ENCODE peak calls at places on chromosomes 2 and 18, in six cellular contexts. E is HCT116, C is HFFc6, J is stomach, P is GM12864, U is psoas muscle. W is an unnamed sample.

GRCh38 chr2:16652296-16653082 is 13.1 kb downstream of the CYRIA start:
- DNase-seq in E (no peak), C (no peak), J (no peak), P (no peak), U (no peak), W (no peak)

GRCh38 chr18:10015941-10016819 is 102.4 kb downstream of the VAPA start:
- DNase-seq in E (no peak), C (peak), J (no peak), P (no peak), U (no peak), W (no peak)

GRCh38 chr2:121071058-121071504 is 213.9 kb downstream of the TFCP2L1 start:
- DNase-seq in E (peak), C (peak), J (peak), P (no peak), U (peak), W (peak)

GRCh38 chr2:122980672-122981071 is 1044.4 kb upstream of the CNTNAP5 start:
- DNase-seq in E (no peak), C (no peak), J (no peak), P (no peak), U (peak), W (no peak)

GRCh38 chr2:178069551-178069950 is 3.0 kb downstream of the PDE11A start:
- DNase-seq in E (no peak), C (peak), J (no peak), P (no peak), U (no peak), W (no peak)

GRCh38 chr18:45836242-45837215 is 11.1 kb downstream of the SIGLEC15 start:
- DNase-seq in E (no peak), C (no peak), J (no peak), P (no peak), U (no peak), W (no peak)

GRCh38 chr2:12059616-12060441 is 313.4 kb downstream of the LPIN1 start:
- DNase-seq in E (no peak), C (peak), J (no peak), P (no peak), U (no peak), W (no peak)

GRCh38 chr2:194822097-194822496 is 834.9 kb upstream of the SLC39A10 start:
- DNase-seq in E (no peak), C (no peak), J (no peak), P (no peak), U (no peak), W (no peak)

GRCh38 chr2:165794520-165794882 is 454 bp upstream of the GALNT3 start:
- DNase-seq in E (peak), C (peak), J (peak), P (peak), U (peak), W (peak)

GRCh38 chr2:102841107-102841840 is 79.4 kb downstream of the TMEM182 start:
- DNase-seq in E (peak), C (peak), J (peak), P (peak), U (no peak), W (no peak)

GRCh38 chr2:225177098-225177497 is 134.8 kb upstream of the DOCK10 start:
- DNase-seq in E (no peak), C (peak), J (no peak), P (no peak), U (no peak), W (no peak)

GRCh38 chr18:59114160-59114559 is 25.5 kb upstream of the SEC11C start:
- DNase-seq in E (no peak), C (no peak), J (no peak), P (no peak), U (no peak), W (no peak)

GRCh38 chr18:708096-708495 is 4.3 kb downstream of the ENOSF1 start:
- DNase-seq in E (no peak), C (no peak), J (no peak), P (no peak), U (no peak), W (no peak)

GRCh38 chr18:14974576-14974975 is 226.6 kb downstream of the ANKRD30B start:
- DNase-seq in E (no peak), C (no peak), J (no peak), P (no peak), U (no peak), W (peak)

GRCh38 chr2:1744446-1745170 is at the start of gene PXDN:
- DNase-seq in E (no peak), C (peak), J (no peak), P (no peak), U (peak), W (peak)

GRCh38 chr2:158025263-158025996 is 76.2 kb upstream of the UPP2 start:
- DNase-seq in E (no peak), C (peak), J (no peak), P (no peak), U (no peak), W (no peak)

GRCh38 chr2:233976690-233977294 is 59.6 kb downstream of the TRPM8 start:
- DNase-seq in E (peak), C (peak), J (no peak), P (no peak), U (no peak), W (no peak)

GRCh38 chr2:1557467-1557820 is 144.2 kb downstream of the TPO start:
- DNase-seq in E (no peak), C (no peak), J (no peak), P (no peak), U (no peak), W (peak)

GRCh38 chr2:199464614-199465352 is 7.0 kb upstream of the SATB2 start:
- DNase-seq in E (no peak), C (no peak), J (no peak), P (no peak), U (no peak), W (no peak)

GRCh38 chr2:193687195-193687594 is 1492.5 kb upstream of the TMEFF2 start:
- DNase-seq in E (no peak), C (no peak), J (no peak), P (no peak), U (no peak), W (no peak)

GRCh38 chr2:128503358-128504241 is 184.9 kb upstream of the HS6ST1 start:
- DNase-seq in E (no peak), C (no peak), J (peak), P (no peak), U (no peak), W (no peak)

GRCh38 chr2:216857131-216857550 is 2.7 kb downstream of the TNP1 start:
- DNase-seq in E (no peak), C (peak), J (no peak), P (no peak), U (no peak), W (no peak)

GRCh38 chr18:75500510-75500909 is 73.0 kb upstream of the SMIM21 start:
- DNase-seq in E (no peak), C (peak), J (no peak), P (no peak), U (no peak), W (no peak)

GRCh38 chr2:13638181-13638580 is 921.4 kb downstream of the TRIB2 start:
- DNase-seq in E (no peak), C (no peak), J (no peak), P (no peak), U (no peak), W (no peak)

GRCh38 chr18:38579764-38580163 is 1014.2 kb upstream of the CELF4 start:
- DNase-seq in E (no peak), C (no peak), J (no peak), P (no peak), U (no peak), W (no peak)

GRCh38 chr2:238155051-238155760 is 3.6 kb upstream of the ERFE start:
- DNase-seq in E (no peak), C (no peak), J (no peak), P (no peak), U (peak), W (no peak)

GRCh38 chr2:238151205-238151604 is 7.6 kb upstream of the ERFE start:
- DNase-seq in E (no peak), C (no peak), J (no peak), P (no peak), U (no peak), W (no peak)

GRCh38 chr2:238151628-238152235 is 7.0 kb upstream of the ERFE start:
- DNase-seq in E (no peak), C (no peak), J (no peak), P (no peak), U (no peak), W (no peak)

GRCh38 chr2:238154570-238154969 is 4.2 kb upstream of the ERFE start:
- DNase-seq in E (no peak), C (no peak), J (no peak), P (no peak), U (peak), W (no peak)

GRCh38 chr2:238152811-238153688 is 5.7 kb upstream of the ERFE start:
- DNase-seq in E (no peak), C (no peak), J (no peak), P (no peak), U (peak), W (no peak)
- TF ChIP-seq CTCF in E (no peak), C (peak), J (no peak), P (peak), U (peak), W (no peak)

GRCh38 chr2:55618025-55618648 is 715 bp upstream of the PPP4R3B start:
- DNase-seq in E (no peak), C (peak), J (no peak), P (no peak), U (no peak), W (no peak)

GRCh38 chr2:55620123-55620779 is 2.8 kb upstream of the PPP4R3B start:
- DNase-seq in E (no peak), C (no peak), J (no peak), P (no peak), U (no peak), W (no peak)

GRCh38 chr2:55617160-55618024 is at the start of gene PPP4R3B:
- DNase-seq in E (peak), C (peak), J (peak), P (peak), U (peak), W (peak)

GRCh38 chr2:55616509-55617159 is 788 bp downstream of the PPP4R3B start:
- DNase-seq in E (no peak), C (peak), J (no peak), P (no peak), U (no peak), W (no peak)

DNA sequence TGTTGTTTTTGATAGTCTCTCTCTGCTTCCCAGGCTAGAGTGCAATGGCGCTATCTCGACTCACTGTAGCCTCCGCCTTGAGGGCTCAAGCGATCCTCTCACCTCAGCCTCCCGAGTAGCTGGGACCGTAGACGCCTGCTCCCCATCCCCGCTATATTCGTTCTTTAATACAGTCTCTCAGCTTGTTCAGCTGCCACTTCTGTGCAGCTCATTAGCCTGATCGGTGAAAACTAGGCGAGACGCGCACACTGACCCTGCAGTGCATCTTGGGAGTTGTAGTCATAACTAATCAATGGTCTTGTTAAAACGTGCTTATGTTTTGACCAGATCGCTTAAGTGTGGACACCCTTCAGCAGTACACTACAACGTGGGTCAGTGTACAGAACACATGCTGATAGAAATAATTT is 1.2 kb upstream of the PPP4R3B start:
- DNase-seq in E (peak), C (peak), J (peak), P (peak), U (peak), W (peak)
- TF ChIP-seq CTCF in E (no peak), C (no peak), J (no peak), P (no peak), U (no peak), W (no peak)

GRCh38 chr18:48168861-48169260 is 238.4 kb upstream of the SMAD2 start:
- DNase-seq in E (no peak), C (no peak), J (no peak), P (no peak), U (no peak), W (peak)

GRCh38 chr18:48171490-48172188 is 237.5 kb downstream of the ZBTB7C start:
- DNase-seq in E (no peak), C (no peak), J (no peak), P (no peak), U (no peak), W (no peak)

GRCh38 chr18:48170651-48171050 is 238.5 kb downstream of the ZBTB7C start:
- DNase-seq in E (no peak), C (no peak), J (no peak), P (no peak), U (no peak), W (peak)

GRCh38 chr18:48173557-48173956 is 235.6 kb downstream of the ZBTB7C start:
- DNase-seq in E (no peak), C (no peak), J (no peak), P (no peak), U (no peak), W (no peak)

GRCh38 chr18:48172226-48173006 is 236.8 kb downstream of the ZBTB7C start:
- DNase-seq in E (no peak), C (no peak), J (no peak), P (no peak), U (no peak), W (no peak)
- TF ChIP-seq CTCF in E (no peak), C (no peak), J (no peak), P (no peak), U (no peak), W (no peak)

GRCh38 chr2:134460583-134460998 is 206.7 kb downstream of the MGAT5 start:
- DNase-seq in E (peak), C (peak), J (peak), P (peak), U (no peak), W (no peak)
- TF ChIP-seq CTCF in E (peak), C (peak), J (peak), P (peak), U (no peak), W (no peak)

W was measured in lower leg skin.